ENCODE peak calls at places on chromosomes 5 and 9, in seven cellular contexts. I is cardiac fibroblast; Q is activated CD4-positive, alpha-beta T cell treated with anti-CD3 and anti-CD28 coated beads for 48 hours; X is choroid plexus epithelial cell; Y is activated naive CD4-positive, alpha-beta T cell; J is mesothelial cell of epicardium; B is GM10248. Z is an unnamed sample.
A peak's percentile ranks its signal among the peaks of the same experiment; 100 is the strongest.

GRCh38 chr5:76542887-76543690 is 80.1 kb downstream of the F2RL2 start:
- DNase-seq in I (no peak), Q (peak; percentile 74), X (peak; percentile 84), Y (no peak), J (no peak), B (no peak), Z (no peak)

GRCh38 chr5:124230456-124230855 is 516.0 kb downstream of the ZNF608 start:
- DNase-seq in I (no peak), Q (no peak), X (no peak), Y (no peak), J (no peak), B (no peak), Z (no peak)

GRCh38 chr9:88464851-88465250 is 70.1 kb upstream of the NXNL2 start:
- DNase-seq in I (peak; percentile 68), Q (no peak), X (peak; percentile 46), Y (no peak), J (no peak), B (no peak), Z (no peak)

GRCh38 chr5:90421136-90421535 is 11.6 kb upstream of the CETN3 start:
- DNase-seq in I (peak; percentile 21), Q (no peak), X (peak; percentile 58), Y (no peak), J (no peak), B (no peak), Z (no peak)

GRCh38 chr5:114789773-114790402 is 379.8 kb downstream of the TRIM36 start:
- DNase-seq in I (peak; percentile 44), Q (no peak), X (peak; percentile 2), Y (no peak), J (no peak), B (peak; percentile 17), Z (peak; percentile 31)

GRCh38 chr5:68249520-68249919 is 34.0 kb downstream of the PIK3R1 start:
- DNase-seq in I (no peak), Q (no peak), X (no peak), Y (no peak), J (no peak), B (no peak), Z (no peak)

GRCh38 chr9:130681769-130682489 is 11.7 kb upstream of the EXOSC2 start:
- DNase-seq in I (no peak), Q (no peak), X (no peak), Y (no peak), J (no peak), B (peak; percentile 61), Z (no peak)

GRCh38 chr9:92769276-92769675 is 4.6 kb upstream of the BICD2 start:
- DNase-seq in I (no peak), Q (no peak), X (no peak), Y (no peak), J (no peak), B (no peak), Z (no peak)

GRCh38 chr9:78406933-78407332 is 110.0 kb downstream of the PSAT1 start:
- DNase-seq in I (no peak), Q (no peak), X (no peak), Y (no peak), J (no peak), B (no peak), Z (no peak)

GRCh38 chr9:90864779-90865178 is 63.2 kb downstream of the SYK start:
- DNase-seq in I (no peak), Q (no peak), X (no peak), Y (no peak), J (no peak), B (no peak), Z (no peak)

GRCh38 chr5:178058321-178059012 is 54.9 kb upstream of the N4BP3 start:
- DNase-seq in I (no peak), Q (no peak), X (no peak), Y (no peak), J (no peak), B (no peak), Z (no peak)

GRCh38 chr5:56270058-56270457 is 36.9 kb upstream of the ANKRD55 start:
- DNase-seq in I (no peak), Q (no peak), X (no peak), Y (no peak), J (no peak), B (no peak), Z (no peak)

GRCh38 chr9:125513634-125514413 is 193.2 kb downstream of the MAPKAP1 start:
- DNase-seq in I (peak; percentile 76), Q (peak; percentile 56), X (peak; percentile 81), Y (no peak), J (no peak), B (peak; percentile 66), Z (no peak)

GRCh38 chr5:159056201-159056600 is 43.5 kb downstream of the EBF1 start:
- DNase-seq in I (no peak), Q (no peak), X (no peak), Y (no peak), J (no peak), B (no peak), Z (no peak)

GRCh38 chr5:87560528-87560927 is 147.8 kb upstream of the CCNH start:
- DNase-seq in I (no peak), Q (no peak), X (no peak), Y (no peak), J (no peak), B (no peak), Z (no peak)

GRCh38 chr9:136511670-136512592 is 29.1 kb upstream of the SEC16A start:
- DNase-seq in I (peak; percentile 47), Q (no peak), X (no peak), Y (no peak), J (no peak), B (no peak), Z (peak; percentile 38)

GRCh38 chr5:148416921-148417320 is 33.2 kb downstream of the FBXO38 start:
- DNase-seq in I (peak; percentile 94), Q (no peak), X (no peak), Y (no peak), J (no peak), B (no peak), Z (no peak)

GRCh38 chr5:119400248-119400647 is 44.4 kb downstream of the TNFAIP8 start:
- DNase-seq in I (no peak), Q (peak; percentile 44), X (no peak), Y (no peak), J (no peak), B (no peak), Z (no peak)

GRCh38 chr9:130932220-130933069 is 6.6 kb downstream of the FIBCD1 start:
- DNase-seq in I (no peak), Q (no peak), X (no peak), Y (no peak), J (no peak), B (no peak), Z (no peak)

GRCh38 chr5:107381189-107381856 is 289.4 kb downstream of the EFNA5 start:
- DNase-seq in I (peak; percentile 85), Q (no peak), X (peak; percentile 92), Y (no peak), J (no peak), B (no peak), Z (no peak)

GRCh38 chr5:73591102-73591695 is 25.7 kb downstream of the UTP15 start:
- DNase-seq in I (peak; percentile 97), Q (peak; percentile 39), X (peak; percentile 96), Y (no peak), J (no peak), B (peak; percentile 52), Z (peak; percentile 72)